ENCODE peak calls at places on chromosomes 16 and 17, in eight cellular contexts. One of them, this sample, is unnamed.
A peak's percentile ranks its signal among the peaks of the same experiment; 100 is the strongest.

GRCh38 chr17:54194268-54194667 is 371.5 kb downstream of the KIF2B start:
- DNase-seq in GM23338: no peak
- DNase-seq in omental fat pad: no peak
- DNase-seq in NCI-H1092 treated with DMSO at 0.1 percent for 48 hours: no peak
- DNase-seq in heart left ventricle: no peak
- DNase-seq in lower lobe of right lung: no peak
- DNase-seq in Right ventricle myocardium inferior: no peak
- DNase-seq in HEK293T: no peak
- DNase-seq in this sample: no peak

GRCh38 chr16:35207059-35207999 is 1747.9 kb downstream of the TP53TG3F start:
- DNase-seq in heart left ventricle: peak; percentile 19
- DNase-seq in lower lobe of right lung: no peak
- DNase-seq in Right ventricle myocardium inferior: peak; percentile 37
- DNase-seq in NCI-H1092 treated with DMSO at 0.1 percent for 48 hours: no peak
- DNase-seq in omental fat pad: no peak
- DNase-seq in HEK293T: no peak
- DNase-seq in GM23338: no peak
- DNase-seq in this sample: no peak

GRCh38 chr17:73228748-73229236 is 32.9 kb downstream of the CPSF4L start:
- DNase-seq in heart left ventricle: peak; percentile 48
- DNase-seq in omental fat pad: peak; percentile 36
- DNase-seq in NCI-H1092 treated with DMSO at 0.1 percent for 48 hours: peak; percentile 26
- DNase-seq in GM23338: peak; percentile 36
- DNase-seq in Right ventricle myocardium inferior: no peak
- DNase-seq in HEK293T: peak; percentile 24
- DNase-seq in lower lobe of right lung: peak; percentile 61
- DNase-seq in this sample: peak; percentile 92

GRCh38 chr17:55190748-55191147 is 74.0 kb upstream of the HLF start:
- DNase-seq in HEK293T: no peak
- DNase-seq in NCI-H1092 treated with DMSO at 0.1 percent for 48 hours: no peak
- DNase-seq in lower lobe of right lung: no peak
- DNase-seq in omental fat pad: no peak
- DNase-seq in GM23338: no peak
- DNase-seq in Right ventricle myocardium inferior: no peak
- DNase-seq in heart left ventricle: no peak
- DNase-seq in this sample: no peak

GRCh38 chr16:287298-287811 is 4.4 kb downstream of the PDIA2 start:
- DNase-seq in omental fat pad: no peak
- DNase-seq in GM23338: no peak
- DNase-seq in heart left ventricle: no peak
- DNase-seq in NCI-H1092 treated with DMSO at 0.1 percent for 48 hours: peak; percentile 70
- DNase-seq in lower lobe of right lung: no peak
- DNase-seq in Right ventricle myocardium inferior: no peak
- DNase-seq in HEK293T: no peak
- DNase-seq in this sample: no peak

GRCh38 chr17:31321481-31321880 is at the start of gene EVI2A:
- DNase-seq in HEK293T: no peak
- DNase-seq in lower lobe of right lung: peak; percentile 57
- DNase-seq in NCI-H1092 treated with DMSO at 0.1 percent for 48 hours: no peak
- DNase-seq in Right ventricle myocardium inferior: peak; percentile 65
- DNase-seq in GM23338: peak; percentile 20
- DNase-seq in omental fat pad: no peak
- DNase-seq in heart left ventricle: peak; percentile 15
- DNase-seq in this sample: peak; percentile 52

GRCh38 chr17:61410100-61410551 is 10.5 kb downstream of the TBX2 start:
- DNase-seq in lower lobe of right lung: peak; percentile 45
- DNase-seq in GM23338: no peak
- DNase-seq in heart left ventricle: no peak
- DNase-seq in HEK293T: no peak
- DNase-seq in NCI-H1092 treated with DMSO at 0.1 percent for 48 hours: no peak
- DNase-seq in Right ventricle myocardium inferior: no peak
- DNase-seq in omental fat pad: no peak
- DNase-seq in this sample: peak; percentile 26

GRCh38 chr17:54992797-54993639 is 24.5 kb downstream of the STXBP4 start:
- DNase-seq in lower lobe of right lung: no peak
- DNase-seq in heart left ventricle: no peak
- DNase-seq in NCI-H1092 treated with DMSO at 0.1 percent for 48 hours: peak; percentile 63
- DNase-seq in omental fat pad: no peak
- DNase-seq in Right ventricle myocardium inferior: no peak
- DNase-seq in HEK293T: peak; percentile 46
- DNase-seq in GM23338: peak; percentile 86
- DNase-seq in this sample: no peak

GRCh38 chr17:71801301-71801700 is 319.5 kb upstream of the SOX9 start:
- DNase-seq in omental fat pad: no peak
- DNase-seq in Right ventricle myocardium inferior: no peak
- DNase-seq in GM23338: no peak
- DNase-seq in heart left ventricle: no peak
- DNase-seq in lower lobe of right lung: no peak
- DNase-seq in NCI-H1092 treated with DMSO at 0.1 percent for 48 hours: no peak
- DNase-seq in HEK293T: no peak
- DNase-seq in this sample: no peak

GRCh38 chr17:60231234-60231633 is 81.5 kb downstream of the CA4 start:
- DNase-seq in Right ventricle myocardium inferior: no peak
- DNase-seq in heart left ventricle: no peak
- DNase-seq in omental fat pad: no peak
- DNase-seq in GM23338: peak; percentile 30
- DNase-seq in lower lobe of right lung: no peak
- DNase-seq in NCI-H1092 treated with DMSO at 0.1 percent for 48 hours: peak; percentile 43
- DNase-seq in HEK293T: no peak
- DNase-seq in this sample: no peak

GRCh38 chr16:49103298-49103697 is 178.3 kb downstream of the CBLN1 start:
- DNase-seq in NCI-H1092 treated with DMSO at 0.1 percent for 48 hours: no peak
- DNase-seq in HEK293T: no peak
- DNase-seq in lower lobe of right lung: no peak
- DNase-seq in omental fat pad: no peak
- DNase-seq in GM23338: no peak
- DNase-seq in Right ventricle myocardium inferior: no peak
- DNase-seq in heart left ventricle: no peak
- DNase-seq in this sample: no peak

GRCh38 chr16:82062645-82063058 is 27.6 kb downstream of the HSD17B2 start:
- DNase-seq in Right ventricle myocardium inferior: no peak
- DNase-seq in heart left ventricle: no peak
- DNase-seq in omental fat pad: no peak
- DNase-seq in lower lobe of right lung: peak; percentile 54
- DNase-seq in NCI-H1092 treated with DMSO at 0.1 percent for 48 hours: no peak
- DNase-seq in HEK293T: no peak
- DNase-seq in GM23338: no peak
- DNase-seq in this sample: no peak

GRCh38 chr17:82283208-82283749 is 9.8 kb upstream of the CSNK1D start:
- DNase-seq in HEK293T: no peak
- DNase-seq in Right ventricle myocardium inferior: peak; percentile 68
- DNase-seq in GM23338: no peak
- DNase-seq in NCI-H1092 treated with DMSO at 0.1 percent for 48 hours: peak; percentile 15
- DNase-seq in heart left ventricle: no peak
- DNase-seq in lower lobe of right lung: no peak
- DNase-seq in omental fat pad: no peak
- DNase-seq in this sample: no peak

GRCh38 chr16:74922150-74923138 is 62.5 kb downstream of the WDR59 start:
- DNase-seq in omental fat pad: no peak
- DNase-seq in NCI-H1092 treated with DMSO at 0.1 percent for 48 hours: no peak
- DNase-seq in Right ventricle myocardium inferior: no peak
- DNase-seq in lower lobe of right lung: no peak
- DNase-seq in HEK293T: no peak
- DNase-seq in heart left ventricle: no peak
- DNase-seq in GM23338: no peak
- DNase-seq in this sample: no peak

GRCh38 chr17:68006797-68007196 is 10.5 kb upstream of the C17orf58 start:
- DNase-seq in GM23338: no peak
- DNase-seq in Right ventricle myocardium inferior: peak; percentile 74
- DNase-seq in HEK293T: no peak
- DNase-seq in lower lobe of right lung: peak; percentile 12
- DNase-seq in heart left ventricle: no peak
- DNase-seq in omental fat pad: no peak
- DNase-seq in NCI-H1092 treated with DMSO at 0.1 percent for 48 hours: no peak
- DNase-seq in this sample: no peak

GRCh38 chr16:2767891-2768290 is 9.2 kb downstream of the ELOB start:
- DNase-seq in Right ventricle myocardium inferior: no peak
- DNase-seq in GM23338: no peak
- DNase-seq in HEK293T: no peak
- DNase-seq in lower lobe of right lung: peak; percentile 15
- DNase-seq in heart left ventricle: no peak
- DNase-seq in NCI-H1092 treated with DMSO at 0.1 percent for 48 hours: no peak
- DNase-seq in omental fat pad: no peak
- DNase-seq in this sample: no peak

GRCh38 chr16:19348578-19349315 is 63.2 kb downstream of the CLEC19A start:
- DNase-seq in heart left ventricle: no peak
- DNase-seq in NCI-H1092 treated with DMSO at 0.1 percent for 48 hours: peak; percentile 54
- DNase-seq in omental fat pad: no peak
- DNase-seq in Right ventricle myocardium inferior: no peak
- DNase-seq in GM23338: peak; percentile 70
- DNase-seq in HEK293T: peak; percentile 47
- DNase-seq in lower lobe of right lung: no peak
- DNase-seq in this sample: no peak

GRCh38 chr17:57357830-57358426 is 101.6 kb downstream of the MSI2 start:
- DNase-seq in lower lobe of right lung: no peak
- DNase-seq in GM23338: no peak
- DNase-seq in omental fat pad: no peak
- DNase-seq in HEK293T: no peak
- DNase-seq in heart left ventricle: no peak
- DNase-seq in Right ventricle myocardium inferior: no peak
- DNase-seq in NCI-H1092 treated with DMSO at 0.1 percent for 48 hours: no peak
- DNase-seq in this sample: no peak